ENCODE peak calls at places on chromosomes 4 and X, in eight cellular contexts. One of them, this sample, is unnamed.

GRCh38 chrX:130097507-130098201 is 12.6 kb downstream of the ELF4 start:
- DNase-seq in colonic mucosa: peak; percentile 76
- DNase-seq in fibroblast of lung: no peak
- DNase-seq in mesendoderm: peak; percentile 41
- DNase-seq in GM06990: no peak
- DNase-seq in uterus: no peak
- DNase-seq in stomach: peak; percentile 53
- DNase-seq in thoracic aorta: no peak
- DNase-seq in this sample: no peak

GRCh38 chrX:70554081-70554480 is 109.4 kb downstream of the DLG3 start:
- DNase-seq in colonic mucosa: no peak
- DNase-seq in fibroblast of lung: peak; percentile 64
- DNase-seq in mesendoderm: peak; percentile 5
- DNase-seq in GM06990: no peak
- DNase-seq in uterus: no peak
- DNase-seq in stomach: no peak
- DNase-seq in thoracic aorta: no peak
- DNase-seq in this sample: no peak

GRCh38 chr4:73523126-73523525 is 41.6 kb downstream of the AFM start:
- DNase-seq in colonic mucosa: no peak
- DNase-seq in fibroblast of lung: no peak
- DNase-seq in mesendoderm: peak; percentile 18
- DNase-seq in GM06990: no peak
- DNase-seq in uterus: no peak
- DNase-seq in stomach: no peak
- DNase-seq in thoracic aorta: no peak
- DNase-seq in this sample: no peak

GRCh38 chr4:26346203-26346620 is 25.4 kb downstream of the RBPJ start:
- DNase-seq in colonic mucosa: no peak
- DNase-seq in fibroblast of lung: no peak
- DNase-seq in mesendoderm: peak; percentile 57
- DNase-seq in GM06990: no peak
- DNase-seq in uterus: no peak
- DNase-seq in stomach: peak; percentile 40
- DNase-seq in thoracic aorta: no peak
- DNase-seq in this sample: no peak

GRCh38 chrX:138485767-138486166 is 225.8 kb downstream of the FGF13 start:
- DNase-seq in colonic mucosa: no peak
- DNase-seq in fibroblast of lung: no peak
- DNase-seq in mesendoderm: peak; percentile 43
- DNase-seq in GM06990: no peak
- DNase-seq in uterus: no peak
- DNase-seq in stomach: no peak
- DNase-seq in thoracic aorta: no peak
- DNase-seq in this sample: no peak

GRCh38 chrX:110983024-110983423 is 113.0 kb upstream of the PAK3 start:
- DNase-seq in colonic mucosa: no peak
- DNase-seq in fibroblast of lung: no peak
- DNase-seq in mesendoderm: no peak
- DNase-seq in GM06990: no peak
- DNase-seq in uterus: no peak
- DNase-seq in stomach: no peak
- DNase-seq in thoracic aorta: no peak
- DNase-seq in this sample: no peak

GRCh38 chrX:26845051-26845450 is 618.1 kb downstream of the PPP4R3C start:
- DNase-seq in colonic mucosa: no peak
- DNase-seq in fibroblast of lung: peak; percentile 84
- DNase-seq in mesendoderm: no peak
- DNase-seq in GM06990: no peak
- DNase-seq in uterus: no peak
- DNase-seq in stomach: no peak
- DNase-seq in thoracic aorta: no peak
- DNase-seq in this sample: no peak

GRCh38 chr4:94897023-94897422 is 139.3 kb downstream of the BMPR1B start:
- DNase-seq in colonic mucosa: no peak
- DNase-seq in fibroblast of lung: no peak
- DNase-seq in mesendoderm: peak; percentile 85
- DNase-seq in GM06990: no peak
- DNase-seq in uterus: no peak
- DNase-seq in stomach: no peak
- DNase-seq in thoracic aorta: no peak
- DNase-seq in this sample: no peak

GRCh38 chrX:136961594-136962135 is 72.1 kb downstream of the GPR101 start:
- DNase-seq in colonic mucosa: no peak
- DNase-seq in fibroblast of lung: no peak
- DNase-seq in mesendoderm: no peak
- DNase-seq in GM06990: no peak
- DNase-seq in uterus: no peak
- DNase-seq in stomach: no peak
- DNase-seq in thoracic aorta: no peak
- DNase-seq in this sample: no peak

GRCh38 chr4:10102193-10102980 is 14.2 kb downstream of the WDR1 start:
- DNase-seq in colonic mucosa: no peak
- DNase-seq in fibroblast of lung: no peak
- DNase-seq in mesendoderm: no peak
- DNase-seq in GM06990: no peak
- DNase-seq in uterus: no peak
- DNase-seq in stomach: no peak
- DNase-seq in thoracic aorta: no peak
- DNase-seq in this sample: no peak
- H3K36me3 ChIP-seq in colonic mucosa: peaks cover 7% of the 10 kb centered on the region
- H3K36me3 ChIP-seq in fibroblast of lung: peaks cover 38% of the 10 kb centered on the region
- H3K36me3 ChIP-seq in mesendoderm: peaks cover 25% of the 10 kb centered on the region
- H3K36me3 ChIP-seq in GM06990: peaks cover 61% of the 10 kb centered on the region
- H3K36me3 ChIP-seq in uterus: no peaks in the 10 kb centered on the region
- H3K36me3 ChIP-seq in stomach: peaks cover 32% of the 10 kb centered on the region
- H3K36me3 ChIP-seq in thoracic aorta: peaks cover 30% of the 10 kb centered on the region
- H3K36me3 ChIP-seq in this sample: peaks cover 50% of the 10 kb centered on the region

DNA sequence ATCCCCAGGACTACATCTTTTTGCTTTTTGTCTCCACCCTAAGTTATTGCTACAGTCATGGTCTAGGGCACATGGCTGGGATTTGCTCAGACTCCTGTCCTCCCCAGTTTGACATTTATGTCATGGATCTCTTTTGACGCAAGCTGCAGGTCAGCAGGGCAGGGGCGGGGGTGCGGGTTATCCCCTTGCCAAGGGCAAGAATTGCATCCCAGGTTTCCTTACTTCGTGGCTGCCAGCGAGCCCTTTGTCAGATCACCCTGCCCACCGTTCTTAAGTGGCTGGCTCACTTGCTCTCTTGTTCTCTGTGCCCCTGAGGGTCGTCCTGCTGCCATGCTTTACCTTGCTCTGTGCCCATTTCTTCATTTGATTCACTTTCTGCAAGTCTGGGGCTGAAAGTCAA is 21.1 kb upstream of the UBA1 start:
- DNase-seq in colonic mucosa: no peak
- DNase-seq in fibroblast of lung: no peak
- DNase-seq in mesendoderm: no peak
- DNase-seq in GM06990: no peak
- DNase-seq in uterus: peak; percentile 2
- DNase-seq in stomach: peak; percentile 9
- DNase-seq in thoracic aorta: no peak
- DNase-seq in this sample: no peak
- H3K36me3 ChIP-seq in colonic mucosa: no peaks in the 10 kb centered on the region
- H3K36me3 ChIP-seq in fibroblast of lung: peaks cover 5% of the 10 kb centered on the region
- H3K36me3 ChIP-seq in mesendoderm: no peaks in the 10 kb centered on the region
- H3K36me3 ChIP-seq in GM06990: peaks cover 9% of the 10 kb centered on the region
- H3K36me3 ChIP-seq in uterus: no peaks in the 10 kb centered on the region
- H3K36me3 ChIP-seq in stomach: peaks cover 24% of the 10 kb centered on the region
- H3K36me3 ChIP-seq in thoracic aorta: peaks cover 33% of the 10 kb centered on the region
- H3K36me3 ChIP-seq in this sample: peaks cover 8% of the 10 kb centered on the region

GRCh38 chrX:78118628-78119027 is 14.6 kb downstream of the PGK1 start:
- DNase-seq in colonic mucosa: no peak
- DNase-seq in fibroblast of lung: no peak
- DNase-seq in mesendoderm: no peak
- DNase-seq in GM06990: no peak
- DNase-seq in uterus: no peak
- DNase-seq in stomach: no peak
- DNase-seq in thoracic aorta: no peak
- DNase-seq in this sample: no peak
- H3K36me3 ChIP-seq in colonic mucosa: peaks cover 14% of the 10 kb centered on the region
- H3K36me3 ChIP-seq in fibroblast of lung: peaks cover 2% of the 10 kb centered on the region
- H3K36me3 ChIP-seq in mesendoderm: no peaks in the 10 kb centered on the region
- H3K36me3 ChIP-seq in GM06990: peaks cover 11% of the 10 kb centered on the region
- H3K36me3 ChIP-seq in uterus: no peaks in the 10 kb centered on the region
- H3K36me3 ChIP-seq in stomach: peaks cover 16% of the 10 kb centered on the region
- H3K36me3 ChIP-seq in thoracic aorta: peaks cover 38% of the 10 kb centered on the region
- H3K36me3 ChIP-seq in this sample: peaks cover 54% of the 10 kb centered on the region

DNA sequence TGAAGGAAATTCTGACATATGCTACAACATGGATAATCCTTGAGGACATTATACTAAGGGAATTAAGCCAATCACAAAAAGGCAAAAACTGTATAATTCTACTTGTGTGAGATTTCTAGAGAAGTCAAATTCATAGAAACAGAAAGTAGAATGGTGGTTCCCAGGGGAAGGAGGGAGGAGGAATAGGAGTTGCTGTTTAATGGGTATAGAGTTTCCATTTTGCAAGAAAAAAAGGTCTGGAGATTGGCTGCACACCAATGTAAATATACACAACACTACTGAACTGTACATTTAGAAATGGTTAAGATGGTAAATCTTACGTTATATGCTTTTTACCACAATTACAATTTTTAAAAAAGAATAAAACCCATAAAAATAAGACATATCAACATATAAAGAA is 35.8 kb upstream of the KCNE5 start:
- DNase-seq in colonic mucosa: no peak
- DNase-seq in fibroblast of lung: peak; percentile 60
- DNase-seq in mesendoderm: no peak
- DNase-seq in GM06990: no peak
- DNase-seq in uterus: no peak
- DNase-seq in stomach: no peak
- DNase-seq in thoracic aorta: no peak
- DNase-seq in this sample: no peak
- H3K36me3 ChIP-seq in colonic mucosa: no peaks in the 10 kb centered on the region
- H3K36me3 ChIP-seq in fibroblast of lung: peaks cover 7% of the 10 kb centered on the region
- H3K36me3 ChIP-seq in mesendoderm: no peaks in the 10 kb centered on the region
- H3K36me3 ChIP-seq in GM06990: peaks cover 4% of the 10 kb centered on the region
- H3K36me3 ChIP-seq in uterus: no peaks in the 10 kb centered on the region
- H3K36me3 ChIP-seq in stomach: peaks cover 3% of the 10 kb centered on the region
- H3K36me3 ChIP-seq in thoracic aorta: no peaks in the 10 kb centered on the region
- H3K36me3 ChIP-seq in this sample: peaks cover 30% of the 10 kb centered on the region

DNA sequence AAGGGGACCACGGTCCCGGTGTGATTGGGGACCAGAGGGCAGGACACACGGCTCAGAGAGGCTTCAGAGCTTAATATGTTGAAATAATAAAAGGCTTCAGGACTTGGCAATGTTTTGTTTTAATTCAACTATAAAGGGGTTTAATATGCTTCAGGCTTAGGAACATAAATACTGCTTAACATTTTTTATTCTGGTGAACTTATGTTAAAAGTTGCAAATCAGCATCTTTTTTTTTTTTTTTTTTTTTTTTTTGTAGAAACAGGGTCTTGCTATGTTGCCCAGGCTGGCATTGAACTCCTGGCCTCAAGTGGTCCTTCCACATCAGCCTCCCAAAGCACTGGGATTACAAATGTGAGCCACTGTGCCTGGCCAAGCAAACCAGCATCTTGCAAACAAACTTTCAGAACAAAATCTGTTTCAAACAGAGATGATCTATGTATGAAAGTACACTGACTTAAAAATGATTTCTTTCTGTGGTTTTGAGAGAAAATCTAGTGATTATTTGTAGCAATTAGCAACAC is 37.7 kb downstream of the RHOH start:
- DNase-seq in colonic mucosa: no peak
- DNase-seq in fibroblast of lung: no peak
- DNase-seq in mesendoderm: no peak
- DNase-seq in GM06990: no peak
- DNase-seq in uterus: no peak
- DNase-seq in stomach: no peak
- DNase-seq in thoracic aorta: no peak
- DNase-seq in this sample: no peak
- H3K36me3 ChIP-seq in colonic mucosa: no peaks in the 10 kb centered on the region
- H3K36me3 ChIP-seq in fibroblast of lung: no peaks in the 10 kb centered on the region
- H3K36me3 ChIP-seq in mesendoderm: no peaks in the 10 kb centered on the region
- H3K36me3 ChIP-seq in GM06990: peaks cover 14% of the 10 kb centered on the region
- H3K36me3 ChIP-seq in uterus: no peaks in the 10 kb centered on the region
- H3K36me3 ChIP-seq in stomach: no peaks in the 10 kb centered on the region
- H3K36me3 ChIP-seq in thoracic aorta: no peaks in the 10 kb centered on the region
- H3K36me3 ChIP-seq in this sample: no peaks in the 10 kb centered on the region

DNA sequence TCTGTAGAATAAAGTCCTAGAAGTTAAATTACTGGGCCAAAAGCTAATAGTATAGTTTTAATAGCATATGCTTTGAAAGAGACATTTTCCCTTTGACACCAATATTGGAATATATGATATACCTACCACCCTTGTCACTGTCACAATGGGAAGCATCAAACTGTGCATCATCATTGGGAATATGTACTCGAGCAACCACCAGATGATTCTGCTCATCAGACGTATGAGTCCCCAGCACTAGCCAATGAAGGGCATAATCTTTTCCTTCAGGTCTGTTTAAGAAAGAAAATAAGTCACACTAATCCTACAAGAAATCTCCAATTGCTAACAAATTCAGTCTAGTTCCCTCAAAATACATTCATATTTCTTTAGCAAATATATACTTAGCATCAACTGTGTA is 7.3 kb downstream of the RBBP7 start:
- DNase-seq in colonic mucosa: no peak
- DNase-seq in fibroblast of lung: no peak
- DNase-seq in mesendoderm: no peak
- DNase-seq in GM06990: no peak
- DNase-seq in uterus: no peak
- DNase-seq in stomach: no peak
- DNase-seq in thoracic aorta: no peak
- DNase-seq in this sample: no peak
- H3K36me3 ChIP-seq in colonic mucosa: no peaks in the 10 kb centered on the region
- H3K36me3 ChIP-seq in fibroblast of lung: peaks cover 4% of the 10 kb centered on the region
- H3K36me3 ChIP-seq in mesendoderm: no peaks in the 10 kb centered on the region
- H3K36me3 ChIP-seq in GM06990: peaks cover 9% of the 10 kb centered on the region
- H3K36me3 ChIP-seq in uterus: no peaks in the 10 kb centered on the region
- H3K36me3 ChIP-seq in stomach: no peaks in the 10 kb centered on the region
- H3K36me3 ChIP-seq in thoracic aorta: peaks cover 2% of the 10 kb centered on the region
- H3K36me3 ChIP-seq in this sample: no peaks in the 10 kb centered on the region

DNA sequence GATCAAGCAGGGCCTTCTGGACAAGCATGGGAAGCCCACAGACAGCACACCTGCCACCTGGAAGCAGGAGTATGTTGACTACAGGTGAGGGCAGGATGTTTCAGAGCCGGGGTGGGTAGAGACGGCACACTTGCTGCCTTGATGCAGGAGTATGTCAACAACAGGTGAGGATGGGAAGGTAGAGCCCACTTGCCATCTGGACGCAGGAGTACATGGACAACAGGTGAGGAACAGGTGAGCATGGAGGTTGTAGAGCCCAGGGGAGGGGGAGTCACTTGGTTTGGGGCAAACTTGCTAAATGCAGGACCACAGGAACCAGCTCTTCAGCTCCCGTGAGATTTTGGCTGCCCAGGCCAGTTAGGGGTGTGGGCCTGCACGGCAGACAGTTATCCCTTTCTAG is 12.0 kb downstream of the DKC1 start:
- DNase-seq in colonic mucosa: no peak
- DNase-seq in fibroblast of lung: no peak
- DNase-seq in mesendoderm: no peak
- DNase-seq in GM06990: no peak
- DNase-seq in uterus: no peak
- DNase-seq in stomach: no peak
- DNase-seq in thoracic aorta: no peak
- DNase-seq in this sample: no peak
- H3K36me3 ChIP-seq in colonic mucosa: no peaks in the 10 kb centered on the region
- H3K36me3 ChIP-seq in fibroblast of lung: peaks cover 14% of the 10 kb centered on the region
- H3K36me3 ChIP-seq in mesendoderm: peaks cover 17% of the 10 kb centered on the region
- H3K36me3 ChIP-seq in GM06990: peaks cover 8% of the 10 kb centered on the region
- H3K36me3 ChIP-seq in uterus: no peaks in the 10 kb centered on the region
- H3K36me3 ChIP-seq in stomach: peaks cover 17% of the 10 kb centered on the region
- H3K36me3 ChIP-seq in thoracic aorta: peaks cover 14% of the 10 kb centered on the region
- H3K36me3 ChIP-seq in this sample: peaks cover 66% of the 10 kb centered on the region

GRCh38 chrX:13750812-13751211 is 16.3 kb downstream of the OFD1 start:
- DNase-seq in colonic mucosa: no peak
- DNase-seq in fibroblast of lung: no peak
- DNase-seq in mesendoderm: no peak
- DNase-seq in GM06990: no peak
- DNase-seq in uterus: no peak
- DNase-seq in stomach: no peak
- DNase-seq in thoracic aorta: no peak
- DNase-seq in this sample: no peak
- H3K36me3 ChIP-seq in colonic mucosa: no peaks in the 10 kb centered on the region
- H3K36me3 ChIP-seq in fibroblast of lung: peaks cover 2% of the 10 kb centered on the region
- H3K36me3 ChIP-seq in mesendoderm: no peaks in the 10 kb centered on the region
- H3K36me3 ChIP-seq in GM06990: peaks cover 4% of the 10 kb centered on the region
- H3K36me3 ChIP-seq in uterus: no peaks in the 10 kb centered on the region
- H3K36me3 ChIP-seq in stomach: no peaks in the 10 kb centered on the region
- H3K36me3 ChIP-seq in thoracic aorta: no peaks in the 10 kb centered on the region
- H3K36me3 ChIP-seq in this sample: peaks cover 19% of the 10 kb centered on the region

This sample was measured in tibial artery.